ENCODE peak calls at places on chromosome 6, in seven cellular contexts. X is NB4, C is right lobe of liver, K is upper lobe of right lung, A is lower leg skin, Z is PC-3, E is foreskin fibroblast. P is an unnamed sample.

GRCh38 chr6:53928641-53929339 is 134.0 kb downstream of the LRRC1 start:
- DNase-seq in A (no peak), K (no peak), C (no peak), X (peak), Z (peak), E (peak), P (no peak)

GRCh38 chr6:169675011-169675410 is 26.8 kb downstream of the WDR27 start:
- DNase-seq in Z (no peak), E (no peak), A (no peak), K (no peak), X (no peak), C (no peak), P (no peak)

GRCh38 chr6:4382362-4382853 is 247.0 kb upstream of the ECI2 start:
- DNase-seq in A (no peak), K (no peak), C (no peak), X (no peak), E (no peak), Z (no peak), P (no peak)

GRCh38 chr6:15033850-15034203 is 212.0 kb upstream of the JARID2 start:
- DNase-seq in X (no peak), A (no peak), C (no peak), E (no peak), Z (no peak), K (no peak), P (no peak)

GRCh38 chr6:73696990-73697651 is 1.1 kb downstream of the CD109 start:
- DNase-seq in Z (peak), A (no peak), X (no peak), C (no peak), K (no peak), E (no peak), P (no peak)

GRCh38 chr6:101700655-101701054 is 307.1 kb downstream of the GRIK2 start:
- DNase-seq in K (no peak), A (no peak), Z (no peak), C (no peak), X (no peak), E (no peak), P (no peak)

GRCh38 chr6:69729870-69730449 is 66.8 kb downstream of the LMBRD1 start:
- DNase-seq in K (no peak), C (no peak), X (peak), Z (peak), E (no peak), A (no peak), P (no peak)

GRCh38 chr6:91633374-91634184 is 1046.7 kb upstream of the MAP3K7 start:
- DNase-seq in A (no peak), Z (no peak), C (no peak), E (no peak), X (no peak), K (no peak), P (no peak)

GRCh38 chr6:3210024-3210610 is 17.3 kb downstream of the TUBB2B start:
- DNase-seq in C (no peak), Z (no peak), X (no peak), K (no peak), E (no peak), A (peak), P (no peak)

GRCh38 chr6:111791415-111791814 is 81.8 kb downstream of the FYN start:
- DNase-seq in E (no peak), X (no peak), A (no peak), C (no peak), Z (no peak), K (no peak), P (no peak)

GRCh38 chr6:50030777-50031562 is 9.2 kb upstream of the DEFB110 start:
- DNase-seq in Z (peak), A (no peak), E (no peak), C (no peak), K (no peak), X (peak), P (no peak)

GRCh38 chr6:109944448-109944847 is 33.7 kb upstream of the GPR6 start:
- DNase-seq in Z (peak), C (no peak), E (no peak), X (no peak), A (no peak), K (no peak), P (no peak)

GRCh38 chr6:15399651-15400470 is 154.0 kb downstream of the JARID2 start:
- DNase-seq in K (peak), C (peak), A (peak), E (peak), X (peak), Z (peak), P (no peak)

GRCh38 chr6:112691289-112691688 is 344.2 kb downstream of the RFPL4B start:
- DNase-seq in A (no peak), C (no peak), Z (peak), E (peak), K (no peak), X (no peak), P (no peak)

GRCh38 chr6:3939964-3940363 is 90.8 kb downstream of the FAM50B start:
- DNase-seq in Z (no peak), E (no peak), A (no peak), X (peak), K (no peak), C (no peak), P (no peak)

GRCh38 chr6:107715523-107716321 is 108.4 kb downstream of the SCML4 start:
- DNase-seq in Z (no peak), K (no peak), A (peak), X (no peak), C (no peak), E (no peak), P (no peak)
- TF ChIP-seq CTCF in Z (no peak), K (no peak), A (no peak), X (no peak), C (no peak), E (no peak), P (no peak)

GRCh38 chr6:34491091-34491430 is 25.2 kb downstream of the PACSIN1 start:
- DNase-seq in K (peak), E (peak), A (no peak), Z (no peak), C (no peak), X (peak), P (no peak)
- H3K4me3 ChIP-seq in K (no peak), E (no peak), A (no peak), Z (no peak), C (no peak), X (no peak), P (no peak)

DNA sequence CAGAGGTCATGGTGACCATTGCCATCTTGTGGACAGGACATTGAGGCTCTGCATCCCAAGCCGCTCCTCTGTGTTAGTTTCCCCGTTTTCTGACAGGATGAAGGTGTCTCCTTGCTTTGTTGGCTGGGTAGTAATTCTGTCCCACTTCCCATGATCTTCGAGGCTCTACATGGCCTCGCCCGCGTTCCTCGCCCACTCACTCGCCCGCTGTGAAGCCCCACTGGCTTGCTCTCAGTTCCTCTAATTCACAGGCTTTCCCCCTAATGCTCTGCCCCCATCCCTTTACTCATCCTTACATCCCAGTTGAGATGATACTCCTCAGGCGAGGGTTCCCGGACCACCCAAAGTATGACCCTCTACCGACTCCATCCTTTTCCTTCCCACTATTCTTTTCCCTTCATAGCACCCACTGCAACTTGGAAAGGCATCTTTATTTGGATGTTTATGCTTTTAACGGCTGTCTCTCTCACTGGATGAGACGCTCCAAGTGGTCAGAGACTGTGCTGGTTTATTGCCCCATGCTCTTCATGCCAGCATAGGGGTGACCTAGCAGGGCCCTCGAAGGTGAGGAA is 511 bp upstream of the SLC35B2 start:
- DNase-seq in K (peak), E (no peak), Z (no peak), C (no peak), A (no peak), X (no peak), P (no peak)
- TF ChIP-seq CTCF in K (no peak), E (no peak), Z (peak), C (peak), A (no peak), X (no peak), P (no peak)

GRCh38 chr6:44387346-44388134 is at the start of gene CDC5L:
- DNase-seq in K (peak), Z (peak), E (peak), A (peak), C (peak), X (peak), P (peak)

GRCh38 chr6:44388135-44388487 is 605 bp downstream of the CDC5L start:
- DNase-seq in E (no peak), C (no peak), K (no peak), A (no peak), Z (no peak), X (no peak), P (no peak)

GRCh38 chr6:44386929-44387345 is 569 bp upstream of the CDC5L start:
- DNase-seq in K (no peak), A (no peak), X (no peak), Z (peak), E (peak), C (no peak), P (no peak)

GRCh38 chr6:44388876-44389275 is 1.4 kb downstream of the CDC5L start:
- DNase-seq in K (no peak), X (no peak), C (no peak), A (no peak), Z (no peak), E (no peak), P (no peak)

DNA sequence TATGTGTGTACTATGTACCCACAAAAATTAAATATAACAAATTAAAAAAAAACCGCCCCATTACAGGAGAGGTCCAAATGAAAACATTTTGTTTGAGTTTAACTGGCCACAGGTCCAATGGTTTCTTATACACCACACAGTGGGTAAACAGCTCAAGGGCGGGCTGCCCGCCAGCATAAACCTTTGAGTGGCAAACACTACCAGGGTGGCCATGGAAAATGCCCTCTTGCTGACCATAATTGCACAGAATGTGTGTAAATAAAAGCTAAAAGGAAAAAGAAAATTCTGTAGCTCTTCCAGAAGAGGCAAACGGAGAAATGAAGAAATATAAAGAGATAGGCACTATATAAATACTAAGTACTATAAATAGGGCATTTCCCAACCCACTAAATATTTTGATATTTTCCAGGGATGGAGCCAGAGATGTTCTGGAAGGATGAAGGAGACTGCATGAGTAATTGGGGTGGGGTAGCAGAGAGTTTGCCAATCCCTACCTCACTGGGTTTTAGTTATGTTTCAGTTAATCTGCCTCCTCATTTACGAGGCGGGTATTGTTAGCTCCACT is 1.1 kb upstream of the CDC5L start:
- DNase-seq in Z (no peak), A (no peak), C (peak), K (peak), X (no peak), E (no peak), P (no peak)
- H3K4me3 ChIP-seq in Z (peak), A (no peak), C (peak), K (peak), X (peak), E (peak), P (peak)

GRCh38 chr6:10441004-10441654 is 26.3 kb upstream of the TFAP2A start:
- DNase-seq in C (peak), Z (peak), A (no peak), E (peak), K (no peak), X (no peak), P (no peak)
- TF ChIP-seq CTCF in C (no peak), Z (peak), A (no peak), E (no peak), K (no peak), X (no peak), P (no peak)

DNA sequence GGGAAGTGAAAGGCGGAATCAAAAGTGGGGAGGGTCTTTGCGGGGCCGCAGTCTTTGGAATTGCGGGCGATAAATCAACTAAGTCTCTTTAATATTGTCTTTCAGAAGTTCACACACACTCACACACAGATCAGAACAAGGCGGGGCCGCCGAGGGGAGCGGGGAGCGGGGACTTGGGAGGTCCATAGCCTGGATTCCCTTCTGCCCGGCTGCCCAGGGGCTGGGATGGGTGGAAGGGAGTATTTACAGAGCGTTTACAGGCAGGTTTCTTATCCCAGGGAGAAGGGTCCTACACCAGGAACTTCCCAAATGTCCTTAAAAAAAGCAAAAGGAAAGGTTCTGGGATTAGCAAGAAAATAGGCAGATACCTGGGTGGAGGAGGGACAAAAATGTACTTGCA is 3.5 kb downstream of the PRRT1 start:
- DNase-seq in A (no peak), Z (no peak), K (no peak), C (no peak), E (no peak), X (no peak), P (no peak)
- H3K4me3 ChIP-seq in A (no peak), Z (no peak), K (no peak), C (peak), E (no peak), X (no peak), P (no peak)

GRCh38 chr6:158999669-159000403 is at the start of gene RSPH3:
- DNase-seq in C (peak), K (peak), E (peak), X (peak), A (peak), Z (peak), P (peak)
- TF ChIP-seq CTCF in C (peak), K (peak), E (no peak), X (no peak), A (no peak), Z (peak), P (no peak)

GRCh38 chr6:106085687-106085983 is 501 bp upstream of the PRDM1 start:
- DNase-seq in K (no peak), Z (no peak), C (no peak), X (no peak), A (no peak), E (no peak), P (no peak)
- H3K4me3 ChIP-seq in K (peak), Z (peak), C (no peak), X (peak), A (no peak), E (peak), P (peak)

P was measured in GM12864.